ENCODE peak calls at places on chromosomes 5 and 9, in eight cellular contexts. One of them, this sample, is unnamed.

GRCh38 chr9:129406278-129407225 is 214.3 kb downstream of the C9orf50 start:
- DNase-seq in hippocampal formation: no peak
- DNase-seq in adrenal gland: no peak
- DNase-seq in D341Med: no peak
- DNase-seq in activated naive CD8-positive, alpha-beta T cell treated with anti-CD3 and anti-CD28 coated beads for 36 hours: no peak
- DNase-seq in NCI-H1092 treated with DMSO at 0.1 percent for 48 hours: no peak
- DNase-seq in Peyer's patch: peak
- DNase-seq in NCI-H526 treated with DMSO at 0.1 percent for 48 hours: peak
- DNase-seq in this sample: no peak

GRCh38 chr5:156918311-156918845 is 44.6 kb downstream of the TIMD4 start:
- DNase-seq in hippocampal formation: no peak
- DNase-seq in adrenal gland: no peak
- DNase-seq in D341Med: no peak
- DNase-seq in activated naive CD8-positive, alpha-beta T cell treated with anti-CD3 and anti-CD28 coated beads for 36 hours: no peak
- DNase-seq in NCI-H1092 treated with DMSO at 0.1 percent for 48 hours: no peak
- DNase-seq in Peyer's patch: no peak
- DNase-seq in NCI-H526 treated with DMSO at 0.1 percent for 48 hours: no peak
- DNase-seq in this sample: no peak

GRCh38 chr5:116492776-116493175 is 81.8 kb downstream of the SEMA6A start:
- DNase-seq in hippocampal formation: no peak
- DNase-seq in adrenal gland: no peak
- DNase-seq in D341Med: no peak
- DNase-seq in activated naive CD8-positive, alpha-beta T cell treated with anti-CD3 and anti-CD28 coated beads for 36 hours: no peak
- DNase-seq in NCI-H1092 treated with DMSO at 0.1 percent for 48 hours: no peak
- DNase-seq in Peyer's patch: no peak
- DNase-seq in NCI-H526 treated with DMSO at 0.1 percent for 48 hours: no peak
- DNase-seq in this sample: no peak

GRCh38 chr9:129414377-129415021 is 206.4 kb downstream of the C9orf50 start:
- DNase-seq in hippocampal formation: no peak
- DNase-seq in adrenal gland: no peak
- DNase-seq in D341Med: no peak
- DNase-seq in activated naive CD8-positive, alpha-beta T cell treated with anti-CD3 and anti-CD28 coated beads for 36 hours: no peak
- DNase-seq in NCI-H1092 treated with DMSO at 0.1 percent for 48 hours: peak
- DNase-seq in Peyer's patch: no peak
- DNase-seq in NCI-H526 treated with DMSO at 0.1 percent for 48 hours: no peak
- DNase-seq in this sample: peak

GRCh38 chr5:147963436-147963835 is 57.1 kb upstream of the C5orf46 start:
- DNase-seq in hippocampal formation: no peak
- DNase-seq in adrenal gland: no peak
- DNase-seq in D341Med: no peak
- DNase-seq in activated naive CD8-positive, alpha-beta T cell treated with anti-CD3 and anti-CD28 coated beads for 36 hours: no peak
- DNase-seq in NCI-H1092 treated with DMSO at 0.1 percent for 48 hours: no peak
- DNase-seq in Peyer's patch: no peak
- DNase-seq in NCI-H526 treated with DMSO at 0.1 percent for 48 hours: no peak
- DNase-seq in this sample: no peak

GRCh38 chr5:40383719-40384651 is 295.7 kb upstream of the PTGER4 start:
- DNase-seq in hippocampal formation: no peak
- DNase-seq in adrenal gland: no peak
- DNase-seq in D341Med: no peak
- DNase-seq in activated naive CD8-positive, alpha-beta T cell treated with anti-CD3 and anti-CD28 coated beads for 36 hours: no peak
- DNase-seq in NCI-H1092 treated with DMSO at 0.1 percent for 48 hours: no peak
- DNase-seq in Peyer's patch: no peak
- DNase-seq in NCI-H526 treated with DMSO at 0.1 percent for 48 hours: no peak
- DNase-seq in this sample: no peak

GRCh38 chr9:32931129-32931528 is 70.3 kb downstream of the APTX start:
- DNase-seq in hippocampal formation: no peak
- DNase-seq in adrenal gland: no peak
- DNase-seq in D341Med: no peak
- DNase-seq in activated naive CD8-positive, alpha-beta T cell treated with anti-CD3 and anti-CD28 coated beads for 36 hours: no peak
- DNase-seq in NCI-H1092 treated with DMSO at 0.1 percent for 48 hours: no peak
- DNase-seq in Peyer's patch: no peak
- DNase-seq in NCI-H526 treated with DMSO at 0.1 percent for 48 hours: no peak
- DNase-seq in this sample: no peak

GRCh38 chr5:10457682-10458574 is 16.2 kb downstream of the ROPN1L start:
- DNase-seq in hippocampal formation: no peak
- DNase-seq in adrenal gland: no peak
- DNase-seq in D341Med: peak
- DNase-seq in activated naive CD8-positive, alpha-beta T cell treated with anti-CD3 and anti-CD28 coated beads for 36 hours: no peak
- DNase-seq in NCI-H1092 treated with DMSO at 0.1 percent for 48 hours: no peak
- DNase-seq in Peyer's patch: peak
- DNase-seq in NCI-H526 treated with DMSO at 0.1 percent for 48 hours: peak
- DNase-seq in this sample: peak

GRCh38 chr9:120662513-120662912 is 51.8 kb downstream of the MEGF9 start:
- DNase-seq in hippocampal formation: no peak
- DNase-seq in adrenal gland: no peak
- DNase-seq in D341Med: no peak
- DNase-seq in activated naive CD8-positive, alpha-beta T cell treated with anti-CD3 and anti-CD28 coated beads for 36 hours: no peak
- DNase-seq in NCI-H1092 treated with DMSO at 0.1 percent for 48 hours: no peak
- DNase-seq in Peyer's patch: no peak
- DNase-seq in NCI-H526 treated with DMSO at 0.1 percent for 48 hours: no peak
- DNase-seq in this sample: no peak

GRCh38 chr5:176644878-176645670 is 2.2 kb upstream of the TSPAN17 start:
- DNase-seq in hippocampal formation: no peak
- DNase-seq in adrenal gland: no peak
- DNase-seq in D341Med: no peak
- DNase-seq in activated naive CD8-positive, alpha-beta T cell treated with anti-CD3 and anti-CD28 coated beads for 36 hours: no peak
- DNase-seq in NCI-H1092 treated with DMSO at 0.1 percent for 48 hours: no peak
- DNase-seq in Peyer's patch: no peak
- DNase-seq in NCI-H526 treated with DMSO at 0.1 percent for 48 hours: no peak
- DNase-seq in this sample: no peak

GRCh38 chr9:118276784-118277183 is 572.6 kb downstream of the TLR4 start:
- DNase-seq in hippocampal formation: no peak
- DNase-seq in adrenal gland: no peak
- DNase-seq in D341Med: no peak
- DNase-seq in activated naive CD8-positive, alpha-beta T cell treated with anti-CD3 and anti-CD28 coated beads for 36 hours: no peak
- DNase-seq in NCI-H1092 treated with DMSO at 0.1 percent for 48 hours: no peak
- DNase-seq in Peyer's patch: no peak
- DNase-seq in NCI-H526 treated with DMSO at 0.1 percent for 48 hours: no peak
- DNase-seq in this sample: no peak

GRCh38 chr5:160507181-160507811 is 85.6 kb downstream of the PTTG1 start:
- DNase-seq in hippocampal formation: no peak
- DNase-seq in adrenal gland: no peak
- DNase-seq in D341Med: no peak
- DNase-seq in activated naive CD8-positive, alpha-beta T cell treated with anti-CD3 and anti-CD28 coated beads for 36 hours: peak
- DNase-seq in NCI-H1092 treated with DMSO at 0.1 percent for 48 hours: no peak
- DNase-seq in Peyer's patch: no peak
- DNase-seq in NCI-H526 treated with DMSO at 0.1 percent for 48 hours: no peak
- DNase-seq in this sample: no peak

GRCh38 chr5:117623042-117623815 is 1048.6 kb upstream of the SEMA6A start:
- DNase-seq in hippocampal formation: no peak
- DNase-seq in adrenal gland: no peak
- DNase-seq in D341Med: no peak
- DNase-seq in activated naive CD8-positive, alpha-beta T cell treated with anti-CD3 and anti-CD28 coated beads for 36 hours: no peak
- DNase-seq in NCI-H1092 treated with DMSO at 0.1 percent for 48 hours: no peak
- DNase-seq in Peyer's patch: no peak
- DNase-seq in NCI-H526 treated with DMSO at 0.1 percent for 48 hours: no peak
- DNase-seq in this sample: no peak

GRCh38 chr9:96441798-96442445 is 8.0 kb upstream of the HABP4 start:
- DNase-seq in hippocampal formation: no peak
- DNase-seq in adrenal gland: no peak
- DNase-seq in D341Med: peak
- DNase-seq in activated naive CD8-positive, alpha-beta T cell treated with anti-CD3 and anti-CD28 coated beads for 36 hours: no peak
- DNase-seq in NCI-H1092 treated with DMSO at 0.1 percent for 48 hours: no peak
- DNase-seq in Peyer's patch: no peak
- DNase-seq in NCI-H526 treated with DMSO at 0.1 percent for 48 hours: peak
- DNase-seq in this sample: no peak

GRCh38 chr5:162160401-162160800 is 92.8 kb downstream of the GABRG2 start:
- DNase-seq in hippocampal formation: no peak
- DNase-seq in adrenal gland: no peak
- DNase-seq in D341Med: no peak
- DNase-seq in activated naive CD8-positive, alpha-beta T cell treated with anti-CD3 and anti-CD28 coated beads for 36 hours: no peak
- DNase-seq in NCI-H1092 treated with DMSO at 0.1 percent for 48 hours: no peak
- DNase-seq in Peyer's patch: no peak
- DNase-seq in NCI-H526 treated with DMSO at 0.1 percent for 48 hours: no peak
- DNase-seq in this sample: no peak

GRCh38 chr5:109483395-109483974 is 73.7 kb upstream of the PJA2 start:
- DNase-seq in hippocampal formation: no peak
- DNase-seq in adrenal gland: no peak
- DNase-seq in D341Med: no peak
- DNase-seq in activated naive CD8-positive, alpha-beta T cell treated with anti-CD3 and anti-CD28 coated beads for 36 hours: no peak
- DNase-seq in NCI-H1092 treated with DMSO at 0.1 percent for 48 hours: no peak
- DNase-seq in Peyer's patch: no peak
- DNase-seq in NCI-H526 treated with DMSO at 0.1 percent for 48 hours: no peak
- DNase-seq in this sample: no peak

GRCh38 chr5:20832204-20833080 is 844.4 kb upstream of the CDH18 start:
- DNase-seq in hippocampal formation: no peak
- DNase-seq in adrenal gland: no peak
- DNase-seq in D341Med: peak
- DNase-seq in activated naive CD8-positive, alpha-beta T cell treated with anti-CD3 and anti-CD28 coated beads for 36 hours: no peak
- DNase-seq in NCI-H1092 treated with DMSO at 0.1 percent for 48 hours: no peak
- DNase-seq in Peyer's patch: no peak
- DNase-seq in NCI-H526 treated with DMSO at 0.1 percent for 48 hours: no peak
- DNase-seq in this sample: no peak

GRCh38 chr9:892123-892522 is 50.6 kb downstream of the DMRT1 start:
- DNase-seq in hippocampal formation: no peak
- DNase-seq in adrenal gland: no peak
- DNase-seq in D341Med: no peak
- DNase-seq in activated naive CD8-positive, alpha-beta T cell treated with anti-CD3 and anti-CD28 coated beads for 36 hours: no peak
- DNase-seq in NCI-H1092 treated with DMSO at 0.1 percent for 48 hours: no peak
- DNase-seq in Peyer's patch: no peak
- DNase-seq in NCI-H526 treated with DMSO at 0.1 percent for 48 hours: no peak
- DNase-seq in this sample: no peak

GRCh38 chr5:149002761-149003689 is 59.8 kb downstream of the SH3TC2 start:
- DNase-seq in hippocampal formation: no peak
- DNase-seq in adrenal gland: no peak
- DNase-seq in D341Med: no peak
- DNase-seq in activated naive CD8-positive, alpha-beta T cell treated with anti-CD3 and anti-CD28 coated beads for 36 hours: no peak
- DNase-seq in NCI-H1092 treated with DMSO at 0.1 percent for 48 hours: no peak
- DNase-seq in Peyer's patch: no peak
- DNase-seq in NCI-H526 treated with DMSO at 0.1 percent for 48 hours: no peak
- DNase-seq in this sample: no peak

GRCh38 chr9:7844283-7844682 is 44.7 kb upstream of the DMAC1 start:
- DNase-seq in hippocampal formation: no peak
- DNase-seq in adrenal gland: no peak
- DNase-seq in D341Med: peak
- DNase-seq in activated naive CD8-positive, alpha-beta T cell treated with anti-CD3 and anti-CD28 coated beads for 36 hours: no peak
- DNase-seq in NCI-H1092 treated with DMSO at 0.1 percent for 48 hours: peak
- DNase-seq in Peyer's patch: no peak
- DNase-seq in NCI-H526 treated with DMSO at 0.1 percent for 48 hours: no peak
- DNase-seq in this sample: no peak

GRCh38 chr5:169450464-169450863 is 133.1 kb upstream of the SPDL1 start:
- DNase-seq in hippocampal formation: no peak
- DNase-seq in adrenal gland: no peak
- DNase-seq in D341Med: no peak
- DNase-seq in activated naive CD8-positive, alpha-beta T cell treated with anti-CD3 and anti-CD28 coated beads for 36 hours: no peak
- DNase-seq in NCI-H1092 treated with DMSO at 0.1 percent for 48 hours: no peak
- DNase-seq in Peyer's patch: no peak
- DNase-seq in NCI-H526 treated with DMSO at 0.1 percent for 48 hours: no peak
- DNase-seq in this sample: no peak

GRCh38 chr5:107499237-107499636 is 171.5 kb downstream of the EFNA5 start:
- DNase-seq in hippocampal formation: no peak
- DNase-seq in adrenal gland: no peak
- DNase-seq in D341Med: no peak
- DNase-seq in activated naive CD8-positive, alpha-beta T cell treated with anti-CD3 and anti-CD28 coated beads for 36 hours: no peak
- DNase-seq in NCI-H1092 treated with DMSO at 0.1 percent for 48 hours: no peak
- DNase-seq in Peyer's patch: no peak
- DNase-seq in NCI-H526 treated with DMSO at 0.1 percent for 48 hours: no peak
- DNase-seq in this sample: no peak

This sample was measured in sciatic nerve.